ENCODE peak calls at places on chromosomes 7 and 10, in nine cellular contexts. V is HepG2, H is Caco-2, Z is prostate gland, I is adrenal gland, L is ovary, O is body of pancreas, X is IMR-90, N is vagina. S is an unnamed sample.

GRCh38 chr7:157799076-157799685 is 462.4 kb downstream of the DNAJB6 start:
- DNase-seq in V (no peak), H (no peak), Z (no peak), I (no peak), L (no peak), O (no peak), X (no peak), N (no peak), S (no peak)

GRCh38 chr10:98047009-98047741 is 16.8 kb upstream of the CRTAC1 start:
- DNase-seq in V (no peak), H (no peak), Z (no peak), I (no peak), L (peak; percentile 29), O (no peak), X (no peak), N (no peak), S (no peak)

GRCh38 chr10:6953131-6953834 is 373.2 kb upstream of the PRKCQ start:
- DNase-seq in V (no peak), H (no peak), Z (no peak), I (no peak), L (no peak), O (no peak), X (peak; percentile 5), N (no peak), S (peak; percentile 24)

GRCh38 chr10:133131053-133131452 is 29.0 kb upstream of the KNDC1 start:
- DNase-seq in V (no peak), H (no peak), Z (no peak), I (no peak), L (peak; percentile 5), O (no peak), X (no peak), N (no peak), S (peak; percentile 7)

GRCh38 chr7:49852619-49853462 is 79.4 kb downstream of the VWC2 start:
- DNase-seq in V (peak; percentile 39), H (peak; percentile 59), Z (peak; percentile 47), I (peak; percentile 34), L (peak; percentile 59), O (peak; percentile 47), X (peak; percentile 12), N (no peak), S (peak; percentile 26)

GRCh38 chr10:99656199-99657064 is 2.9 kb upstream of the ENTPD7 start:
- DNase-seq in V (no peak), H (no peak), Z (peak; percentile 5), I (no peak), L (no peak), O (no peak), X (no peak), N (no peak), S (no peak)

GRCh38 chr7:102439963-102440795 is 6.8 kb downstream of the ORAI2 start:
- DNase-seq in V (peak; percentile 72), H (peak; percentile 48), Z (peak; percentile 61), I (peak; percentile 90), L (no peak), O (peak; percentile 46), X (peak; percentile 79), N (no peak), S (peak; percentile 68)

GRCh38 chr10:101783736-101784118 is 481 bp upstream of the NPM3 start:
- DNase-seq in V (no peak), H (no peak), Z (no peak), I (no peak), L (no peak), O (no peak), X (peak; percentile 15), N (no peak), S (no peak)

GRCh38 chr7:41918597-41918996 is 215.7 kb upstream of the INHBA start:
- DNase-seq in V (no peak), H (no peak), Z (no peak), I (no peak), L (no peak), O (no peak), X (peak; percentile 98), N (no peak), S (no peak)

GRCh38 chr10:103986360-103986759 is 19.4 kb downstream of the SLK start:
- DNase-seq in V (no peak), H (no peak), Z (no peak), I (no peak), L (no peak), O (no peak), X (no peak), N (no peak), S (no peak)

GRCh38 chr10:74988055-74988773 is 123.2 kb upstream of the SAMD8 start:
- DNase-seq in V (no peak), H (no peak), Z (no peak), I (no peak), L (no peak), O (no peak), X (peak; percentile 43), N (no peak), S (no peak)

GRCh38 chr10:111967547-111967946 is 216.0 kb downstream of the GPAM start:
- DNase-seq in V (no peak), H (no peak), Z (no peak), I (no peak), L (no peak), O (no peak), X (no peak), N (no peak), S (no peak)

GRCh38 chr7:131657881-131658280 is 101.5 kb upstream of the PODXL start:
- DNase-seq in V (no peak), H (no peak), Z (no peak), I (no peak), L (no peak), O (no peak), X (no peak), N (no peak), S (no peak)

GRCh38 chr7:35646289-35647033 is 48.5 kb downstream of the HERPUD2 start:
- DNase-seq in V (no peak), H (no peak), Z (no peak), I (no peak), L (no peak), O (peak; percentile 53), X (no peak), N (no peak), S (no peak)

GRCh38 chr7:103065666-103066065 is 8.9 kb downstream of the FBXL13 start:
- DNase-seq in V (peak; percentile 45), H (peak; percentile 61), Z (no peak), I (no peak), L (peak; percentile 46), O (no peak), X (peak; percentile 30), N (no peak), S (no peak)

GRCh38 chr10:70324341-70324861 is 40.6 kb upstream of the NPFFR1 start:
- DNase-seq in V (peak; percentile 46), H (peak; percentile 31), Z (no peak), I (no peak), L (no peak), O (no peak), X (no peak), N (no peak), S (no peak)

DNA sequence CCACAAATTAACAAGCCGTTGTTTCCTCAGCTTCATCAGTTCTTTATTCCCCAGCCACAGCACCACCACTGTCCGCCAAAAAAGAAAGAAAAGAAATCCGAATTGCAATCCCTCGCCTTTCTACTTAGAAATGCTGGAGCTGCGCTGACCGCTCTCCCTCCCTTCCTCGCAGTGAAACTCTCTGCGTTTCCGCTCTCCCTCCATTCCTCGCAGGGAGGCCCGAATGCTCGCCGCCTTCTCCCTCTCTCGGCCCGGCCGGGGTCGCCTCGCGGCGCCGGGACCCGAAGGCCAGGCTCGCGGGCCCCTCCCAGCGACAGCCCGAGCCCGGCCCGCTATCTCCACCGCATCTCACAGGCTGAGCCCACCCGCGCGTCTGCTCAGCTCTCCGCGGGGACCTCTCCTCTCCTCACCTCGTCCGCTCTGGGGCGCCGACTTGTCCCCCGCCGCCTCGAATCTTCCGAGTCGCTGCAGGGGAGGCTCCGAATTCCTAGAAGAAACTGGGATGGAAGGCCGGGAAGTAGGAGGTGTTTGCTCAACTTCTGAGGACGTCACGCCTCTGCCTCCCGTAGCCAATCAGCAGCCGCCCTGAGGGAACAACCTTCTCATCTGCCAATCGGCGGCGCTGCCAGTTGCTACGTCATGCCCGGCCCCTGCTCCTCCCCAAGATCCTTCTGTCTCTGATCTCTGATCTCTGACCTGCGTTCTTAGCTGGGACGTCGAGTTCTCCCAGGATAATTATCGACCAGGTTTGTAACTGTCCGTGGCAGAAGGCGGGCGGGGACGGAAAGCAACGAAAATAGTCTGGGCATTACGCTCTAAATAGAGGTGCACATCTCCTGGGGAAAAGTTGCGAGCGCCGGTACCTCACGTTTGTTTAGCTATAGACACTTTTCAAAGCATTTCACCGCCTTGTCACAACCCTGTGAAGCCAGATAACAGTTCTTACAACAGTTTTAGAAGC is at the start of gene AASS:
- DNase-seq in V (peak; percentile 93), H (peak; percentile 86), Z (peak; percentile 99), I (peak; percentile 96), L (peak; percentile 99), O (peak; percentile 98), X (peak; percentile 94), N (peak; percentile 99), S (peak; percentile 99)
- TF ChIP-seq CTCF in V (peak; percentile 36), H (no peak), Z (no peak), I (no peak), L (no peak), O (no peak), X (no peak), N (no peak), S (no peak)

DNA sequence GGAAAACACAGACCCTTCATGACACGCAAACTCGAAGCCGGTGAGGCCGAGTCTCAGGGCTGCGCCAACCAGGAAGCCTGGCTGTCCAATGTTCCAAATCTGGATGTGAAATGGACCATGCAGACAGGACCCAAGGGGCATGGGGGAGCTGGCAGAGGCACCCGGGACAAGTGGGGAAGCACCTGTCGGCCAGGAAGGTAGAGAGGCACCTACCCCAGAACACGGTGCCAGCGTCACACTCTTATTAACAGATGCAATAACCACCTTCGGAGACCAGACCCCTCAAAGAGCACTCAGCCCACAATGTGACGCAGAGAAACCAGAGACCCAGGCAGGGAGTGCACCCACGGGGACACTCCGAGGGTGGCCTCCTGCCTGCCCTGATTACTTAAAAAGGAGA is 88.3 kb upstream of the PDGFA start:
- DNase-seq in V (no peak), H (no peak), Z (no peak), I (no peak), L (no peak), O (no peak), X (no peak), N (no peak), S (no peak)
- H3K4me1 ChIP-seq in V (peaks cover 34% of the 10 kb centered on the region), H (peaks cover 6% of the 10 kb centered on the region), Z (no peaks in the 10 kb centered on the region), I (peaks cover 19% of the 10 kb centered on the region), L (peaks cover 3% of the 10 kb centered on the region), O (no peaks in the 10 kb centered on the region), X (peaks cover 3% of the 10 kb centered on the region), N (peaks cover 4% of the 10 kb centered on the region), S (no peaks in the 10 kb centered on the region)

GRCh38 chr7:155753446-155753965 is 58.8 kb downstream of the SHH start:
- DNase-seq in V (no peak), H (no peak), Z (no peak), I (no peak), L (no peak), O (no peak), X (no peak), N (no peak), S (no peak)
- TF ChIP-seq CTCF in V (no peak), H (no peak), Z (no peak), I (no peak), L (no peak), O (no peak), X (no peak), N (no peak), S (no peak)

DNA sequence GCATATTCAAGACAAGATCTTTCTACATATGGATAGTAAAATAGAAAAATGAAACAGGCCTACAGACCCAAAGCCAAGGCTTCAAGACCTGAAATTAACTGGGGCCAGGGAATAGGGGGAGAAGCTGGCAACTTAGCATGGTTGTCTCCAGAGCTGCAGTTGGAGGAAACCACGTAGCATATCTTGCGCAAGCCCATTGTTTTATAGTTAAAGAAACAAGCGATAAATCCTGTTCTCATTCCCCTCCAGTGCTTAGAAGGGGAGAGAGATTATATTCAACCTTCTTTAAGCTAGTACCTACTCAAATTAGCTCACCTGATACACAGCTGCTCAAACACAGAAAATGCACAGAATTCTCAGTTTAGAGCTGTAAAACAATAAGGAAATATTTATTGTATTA is 197.0 kb downstream of the SORCS1 start:
- DNase-seq in V (no peak), H (no peak), Z (no peak), I (no peak), L (no peak), O (no peak), X (no peak), N (no peak), S (no peak)
- H3K4me1 ChIP-seq in V (peaks cover 3% of the 10 kb centered on the region), H (no peaks in the 10 kb centered on the region), Z (no peaks in the 10 kb centered on the region), I (no peaks in the 10 kb centered on the region), L (no peaks in the 10 kb centered on the region), O (no peaks in the 10 kb centered on the region), X (no peaks in the 10 kb centered on the region), N (no peaks in the 10 kb centered on the region), S (no peaks in the 10 kb centered on the region)